ENCODE peak calls at places on chromosomes 2 and 18, in ten cellular contexts. Z is WTC11; O is activated naive CD8-positive, alpha-beta T cell treated with anti-CD3 and anti-CD28 coated beads, Interleukin-2, amount 50 U/mL, for 24 hours; H is H4; Q is CD8-positive, alpha-beta memory T cell; J is RWPE1; R is HTR-8/SVneo; S is posterior cingulate gyrus; W is Daoy; Y is activated CD4-positive, CD25-positive, alpha-beta regulatory T cell treated with anti-CD3 and anti-CD28 coated beads, Interleukin-2, amount 50 U/mL, for 72 hours. I is an unnamed sample.

GRCh38 chr2:197939787-197940186 is 135.4 kb downstream of the PLCL1 start:
- DNase-seq in Z (no peak), O (no peak), H (no peak), Q (no peak), J (no peak), R (no peak), S (no peak), W (no peak), Y (no peak), I (no peak)

GRCh38 chr2:63850204-63850571 is 8.5 kb downstream of the UGP2 start:
- DNase-seq in Z (no peak), O (no peak), H (no peak), Q (no peak), J (no peak), R (no peak), S (no peak), W (no peak), Y (no peak), I (no peak)

GRCh38 chr18:77068321-77068841 is 64.2 kb downstream of the MBP start:
- DNase-seq in Z (no peak), O (no peak), H (no peak), Q (no peak), J (no peak), R (no peak), S (no peak), W (no peak), Y (no peak), I (no peak)

GRCh38 chr2:241788572-241788971 is 11.9 kb downstream of the GAL3ST2 start:
- DNase-seq in Z (no peak), O (peak; percentile 59), H (no peak), Q (no peak), J (no peak), R (no peak), S (no peak), W (peak; percentile 5), Y (peak; percentile 36), I (no peak)

GRCh38 chr18:46346896-46347630 is 242.9 kb downstream of the HAUS1 start:
- DNase-seq in Z (no peak), O (no peak), H (no peak), Q (no peak), J (no peak), R (no peak), S (no peak), W (no peak), Y (no peak), I (no peak)

GRCh38 chr2:134120718-134121630 is 132.9 kb upstream of the MGAT5 start:
- DNase-seq in Z (peak; percentile 60), O (peak; percentile 66), H (no peak), Q (peak; percentile 46), J (peak; percentile 55), R (peak; percentile 54), S (peak; percentile 53), W (peak; percentile 75), Y (peak; percentile 62), I (peak; percentile 11)

GRCh38 chr18:70047931-70048603 is 100.4 kb upstream of the CD226 start:
- DNase-seq in Z (no peak), O (no peak), H (no peak), Q (no peak), J (peak; percentile 36), R (no peak), S (no peak), W (no peak), Y (no peak), I (no peak)

GRCh38 chr2:222239091-222239490 is 59.7 kb downstream of the PAX3 start:
- DNase-seq in Z (no peak), O (no peak), H (no peak), Q (no peak), J (no peak), R (no peak), S (no peak), W (no peak), Y (no peak), I (no peak)

GRCh38 chr2:108257757-108258331 is 18.1 kb downstream of the SULT1C3 start:
- DNase-seq in Z (no peak), O (no peak), H (no peak), Q (no peak), J (no peak), R (no peak), S (no peak), W (no peak), Y (no peak), I (peak; percentile 11)

GRCh38 chr2:181896286-181896685 is 4.8 kb downstream of the ITPRID2 start:
- DNase-seq in Z (no peak), O (no peak), H (no peak), Q (no peak), J (no peak), R (no peak), S (no peak), W (no peak), Y (no peak), I (no peak)

GRCh38 chr2:237900891-237901831 is 41.7 kb downstream of the RAMP1 start:
- DNase-seq in Z (no peak), O (peak; percentile 19), H (no peak), Q (no peak), J (no peak), R (no peak), S (no peak), W (no peak), Y (no peak), I (no peak)

GRCh38 chr2:223101340-223102039 is 49.5 kb downstream of the KCNE4 start:
- DNase-seq in Z (peak; percentile 66), O (no peak), H (peak; percentile 69), Q (no peak), J (peak; percentile 78), R (peak; percentile 36), S (no peak), W (peak; percentile 35), Y (no peak), I (no peak)

GRCh38 chr18:27847412-27847811 is 329.5 kb downstream of the CDH2 start:
- DNase-seq in Z (no peak), O (no peak), H (no peak), Q (no peak), J (no peak), R (no peak), S (no peak), W (no peak), Y (no peak), I (no peak)

GRCh38 chr18:49524349-49524748 is 37.3 kb upstream of the C18orf32 start:
- DNase-seq in Z (no peak), O (no peak), H (no peak), Q (no peak), J (no peak), R (no peak), S (no peak), W (no peak), Y (no peak), I (no peak)

GRCh38 chr2:37366773-37367172 is 22.3 kb downstream of the QPCT start:
- DNase-seq in Z (no peak), O (peak; percentile 28), H (no peak), Q (no peak), J (no peak), R (no peak), S (no peak), W (no peak), Y (no peak), I (no peak)

GRCh38 chr18:47901624-47902362 is 28.7 kb downstream of the SMAD2 start:
- DNase-seq in Z (no peak), O (no peak), H (no peak), Q (no peak), J (no peak), R (no peak), S (no peak), W (no peak), Y (no peak), I (no peak)

GRCh38 chr2:138716183-138716582 is 64.0 kb downstream of the NXPH2 start:
- DNase-seq in Z (no peak), O (no peak), H (no peak), Q (no peak), J (no peak), R (no peak), S (no peak), W (no peak), Y (no peak), I (no peak)

GRCh38 chr18:51164327-51165290 is 32.9 kb downstream of the MEX3C start:
- DNase-seq in Z (no peak), O (no peak), H (no peak), Q (no peak), J (no peak), R (no peak), S (no peak), W (no peak), Y (no peak), I (no peak)

GRCh38 chr2:193463016-193463415 is 1268.3 kb upstream of the TMEFF2 start:
- DNase-seq in Z (no peak), O (no peak), H (no peak), Q (no peak), J (no peak), R (no peak), S (no peak), W (no peak), Y (no peak), I (no peak)

GRCh38 chr2:109466674-109467575 is 146.8 kb downstream of the SEPTIN10 start:
- DNase-seq in Z (no peak), O (no peak), H (no peak), Q (no peak), J (no peak), R (no peak), S (peak; percentile 44), W (peak; percentile 81), Y (no peak), I (no peak)

GRCh38 chr2:70199320-70199864 is 8.6 kb upstream of the C2orf42 start:
- DNase-seq in Z (no peak), O (no peak), H (no peak), Q (no peak), J (no peak), R (no peak), S (no peak), W (no peak), Y (no peak), I (no peak)

GRCh38 chr2:3265981-3266726 is 111.5 kb downstream of the EIPR1 start:
- DNase-seq in Z (peak; percentile 36), O (no peak), H (no peak), Q (no peak), J (no peak), R (no peak), S (no peak), W (no peak), Y (no peak), I (no peak)

GRCh38 chr18:22346342-22346967 is 71.3 kb downstream of the CTAGE1 start:
- DNase-seq in Z (no peak), O (no peak), H (peak; percentile 63), Q (peak; percentile 20), J (peak; percentile 22), R (no peak), S (no peak), W (peak; percentile 83), Y (no peak), I (no peak)

GRCh38 chr2:222653280-222653679 is 2.6 kb downstream of the FARSB start:
- DNase-seq in Z (no peak), O (no peak), H (no peak), Q (no peak), J (no peak), R (no peak), S (no peak), W (no peak), Y (no peak), I (no peak)

GRCh38 chr2:240820607-240821428 is 799 bp upstream of the KIF1A start:
- DNase-seq in Z (peak; percentile 73), O (peak; percentile 53), H (peak; percentile 1), Q (no peak), J (no peak), R (no peak), S (peak; percentile 48), W (no peak), Y (no peak), I (no peak)

GRCh38 chr2:211468881-211469280 is 912.5 kb downstream of the CPS1 start:
- DNase-seq in Z (no peak), O (no peak), H (no peak), Q (no peak), J (no peak), R (no peak), S (no peak), W (no peak), Y (no peak), I (no peak)

GRCh38 chr18:45589559-45590041 is 25.7 kb upstream of the SLC14A2 start:
- DNase-seq in Z (no peak), O (no peak), H (peak; percentile 92), Q (no peak), J (no peak), R (peak; percentile 10), S (no peak), W (peak; percentile 83), Y (no peak), I (peak; percentile 56)